ENCODE peak calls at places on chromosome 9, in ten cellular contexts. N, T, A, E, Q, W, X, G, L and H are unnamed samples.

GRCh38 chr9:20611751-20612287 is 10.5 kb downstream of the MLLT3 start:
- DNase-seq in N (no peak), T (peak), A (no peak), E (no peak), Q (peak), W (no peak), X (no peak), G (no peak), L (no peak), H (no peak)

GRCh38 chr9:755454-756381 is 85.8 kb upstream of the DMRT1 start:
- DNase-seq in N (no peak), T (peak), A (no peak), E (no peak), Q (no peak), W (peak), X (no peak), G (peak), L (no peak), H (no peak)

GRCh38 chr9:113401027-113401792 is at the start of gene ALAD:
- DNase-seq in N (peak), T (peak), A (peak), E (peak), Q (peak), W (peak), X (peak), G (peak), L (peak), H (peak)

GRCh38 chr9:117548556-117548955 is 133.7 kb upstream of the ASTN2 start:
- DNase-seq in N (no peak), T (no peak), A (no peak), E (no peak), Q (no peak), W (no peak), X (no peak), G (no peak), L (no peak), H (no peak)

GRCh38 chr9:29078063-29078660 is 1504.9 kb upstream of the C9orf72 start:
- DNase-seq in N (no peak), T (no peak), A (no peak), E (no peak), Q (no peak), W (no peak), X (no peak), G (no peak), L (no peak), H (no peak)

GRCh38 chr9:131405858-131406566 is 12.1 kb downstream of the PRRC2B start:
- DNase-seq in N (no peak), T (no peak), A (no peak), E (peak), Q (no peak), W (no peak), X (no peak), G (no peak), L (no peak), H (no peak)

GRCh38 chr9:69582018-69582417 is 90.2 kb downstream of the APBA1 start:
- DNase-seq in N (no peak), T (no peak), A (no peak), E (no peak), Q (no peak), W (no peak), X (no peak), G (no peak), L (no peak), H (no peak)

GRCh38 chr9:102047549-102047948 is 309.1 kb upstream of the GRIN3A start:
- DNase-seq in N (no peak), T (no peak), A (no peak), E (no peak), Q (no peak), W (no peak), X (no peak), G (no peak), L (no peak), H (no peak)

GRCh38 chr9:18463991-18464390 is 10.0 kb upstream of the ADAMTSL1 start:
- DNase-seq in N (no peak), T (no peak), A (no peak), E (no peak), Q (no peak), W (no peak), X (no peak), G (no peak), L (no peak), H (no peak)

GRCh38 chr9:18457498-18457897 is 16.5 kb upstream of the ADAMTSL1 start:
- DNase-seq in N (no peak), T (no peak), A (no peak), E (no peak), Q (no peak), W (no peak), X (no peak), G (no peak), L (no peak), H (no peak)

GRCh38 chr9:18461496-18461895 is 12.5 kb upstream of the ADAMTSL1 start:
- DNase-seq in N (no peak), T (no peak), A (no peak), E (no peak), Q (no peak), W (no peak), X (no peak), G (no peak), L (no peak), H (no peak)

GRCh38 chr9:18456624-18457237 is 17.2 kb upstream of the ADAMTSL1 start:
- DNase-seq in N (no peak), T (peak), A (no peak), E (no peak), Q (no peak), W (no peak), X (no peak), G (no peak), L (no peak), H (no peak)

DNA sequence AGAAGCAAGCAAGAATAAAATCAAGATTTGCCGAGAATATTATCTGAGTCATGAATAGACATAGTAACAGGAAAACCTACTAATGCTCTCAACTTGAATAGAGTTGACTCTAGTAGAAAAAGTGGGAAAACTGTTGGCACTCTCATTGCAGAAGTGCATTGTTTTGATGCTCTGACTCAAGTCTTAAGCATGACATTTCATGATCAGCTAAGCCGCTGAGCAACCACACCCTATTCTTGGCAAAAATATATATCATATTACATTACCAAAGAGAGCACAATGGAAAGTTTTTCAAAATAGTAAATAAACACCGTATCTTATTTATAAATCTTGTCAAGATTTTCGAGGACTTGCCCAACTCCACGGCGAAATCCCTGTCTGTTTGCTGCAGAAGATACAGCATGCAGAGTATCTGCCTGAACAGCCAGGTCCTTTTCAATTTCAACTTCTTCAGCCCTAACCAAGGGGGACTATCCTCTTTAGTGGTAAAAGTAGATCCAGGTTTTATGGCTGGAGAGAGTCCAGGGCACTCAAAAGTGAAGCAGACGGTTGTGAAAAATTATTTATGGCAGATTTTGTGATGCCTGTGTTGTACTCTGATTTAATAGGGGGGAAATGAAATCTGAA is 13.9 kb upstream of the ADAMTSL1 start:
- DNase-seq in N (no peak), T (no peak), A (no peak), E (no peak), Q (no peak), W (no peak), X (no peak), G (no peak), L (no peak), H (no peak)
- TF ChIP-seq EP300 in N (no peak), T (no peak), A (no peak), E (no peak), Q (peak), W (no peak), X (no peak), G (no peak), L (no peak), H (no peak)

DNA sequence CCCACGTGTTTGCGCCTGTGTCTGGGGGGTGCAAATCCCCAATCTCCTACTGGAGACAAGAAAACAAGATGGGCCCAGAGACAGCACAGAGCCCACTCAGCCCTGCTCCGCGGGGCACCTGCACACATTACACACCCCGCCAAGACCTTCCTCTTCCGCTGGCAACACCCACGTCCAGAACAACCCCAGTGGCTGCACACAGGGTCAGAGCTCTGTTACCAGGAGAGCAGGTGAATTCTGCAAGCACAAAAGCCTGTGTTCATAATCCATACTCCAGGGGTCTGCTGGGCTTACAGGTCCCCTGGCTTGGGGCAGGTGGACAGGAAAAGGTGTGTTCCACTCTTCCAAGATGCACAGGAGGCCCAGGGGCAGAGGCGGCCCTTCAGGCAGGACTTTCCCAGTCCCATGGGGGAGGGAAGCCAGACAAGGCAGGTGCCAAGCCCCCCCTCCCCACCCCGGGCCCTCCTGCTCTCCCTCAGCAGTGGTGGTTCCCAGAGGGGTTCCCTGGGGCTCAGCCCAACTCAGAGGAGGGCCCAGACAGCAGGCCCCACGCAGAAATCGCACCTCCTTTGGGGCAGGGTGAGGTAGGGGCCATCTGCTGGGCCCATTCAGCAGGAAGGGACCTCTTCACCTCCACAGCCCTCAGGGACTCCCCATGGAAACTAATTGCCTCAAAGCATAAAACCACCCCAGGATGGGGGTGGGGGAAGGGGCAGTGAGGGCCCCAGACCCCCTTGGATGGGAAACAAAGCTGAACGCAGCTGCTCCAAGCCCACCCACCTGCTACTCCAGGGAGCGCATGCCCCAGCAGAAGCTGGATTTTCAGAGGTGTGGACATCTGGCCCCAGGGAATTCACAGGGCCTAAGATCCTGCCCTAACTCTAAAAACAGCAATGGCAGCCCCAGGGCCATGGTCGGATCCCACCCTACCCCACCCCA is 105.3 kb downstream of the VAV2 start:
- DNase-seq in N (no peak), T (no peak), A (no peak), E (no peak), Q (no peak), W (no peak), X (no peak), G (no peak), L (no peak), H (no peak)
- H3K27ac ChIP-seq in N (no peak), T (peak), A (no peak), E (no peak), Q (no peak), W (no peak), X (no peak), G (no peak), L (no peak), H (no peak)

DNA sequence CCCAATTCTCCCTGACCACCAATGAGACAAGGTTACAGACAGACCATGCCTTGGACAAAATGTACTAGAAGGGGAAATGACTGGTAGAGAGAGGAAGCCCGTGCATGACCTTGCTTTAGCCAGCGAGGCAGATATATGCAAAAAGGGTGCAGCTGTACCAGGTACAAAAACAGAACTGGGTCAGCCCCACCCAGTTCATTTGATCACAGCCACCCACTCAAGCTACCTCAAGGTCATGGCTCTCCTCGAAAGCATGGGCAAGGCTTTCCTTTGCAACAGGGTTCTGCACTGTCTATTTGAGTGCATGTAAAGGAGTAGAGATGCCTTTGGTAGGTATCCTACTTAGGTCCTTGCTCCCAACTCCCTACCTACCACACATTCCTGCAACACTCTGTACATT is 33.3 kb downstream of the TLE1 start:
- DNase-seq in N (no peak), T (peak), A (no peak), E (no peak), Q (no peak), W (no peak), X (peak), G (no peak), L (peak), H (peak)
- TF ChIP-seq POLR2AphosphoS5 in N (no peak), T (no peak), A (no peak), E (no peak), Q (no peak), W (no peak), X (peak), G (no peak), L (no peak), H (peak)

GRCh38 chr9:108761530-108762347 is 94.0 kb downstream of the ACTL7B start:
- DNase-seq in N (no peak), T (peak), A (no peak), E (peak), Q (peak), W (no peak), X (peak), G (peak), L (no peak), H (peak)
- TF ChIP-seq EP300 in N (no peak), T (no peak), A (no peak), E (no peak), Q (no peak), W (no peak), X (no peak), G (no peak), L (no peak), H (no peak)